ENCODE peak calls at places on chromosomes 4 and X, in eight cellular contexts. One of them, this sample, is unnamed.

GRCh38 chr4:65190780-65191179 is 479.5 kb downstream of the EPHA5 start:
- DNase-seq in lower leg skin: no peak
- DNase-seq in upper lobe of right lung: no peak
- DNase-seq in activated B cell treated with CpG ODN at 0.5 μM for 24 hours: no peak
- DNase-seq in cardiac fibroblast: no peak
- DNase-seq in psoas muscle: no peak
- DNase-seq in mesothelial cell of epicardium: no peak
- DNase-seq in heart left ventricle: no peak
- DNase-seq in this sample: no peak

GRCh38 chr4:42568610-42569207 is 88.2 kb downstream of the ATP8A1 start:
- DNase-seq in activated B cell treated with CpG ODN at 0.5 μM for 24 hours: no peak
- DNase-seq in upper lobe of right lung: no peak
- DNase-seq in mesothelial cell of epicardium: peak
- DNase-seq in lower leg skin: no peak
- DNase-seq in cardiac fibroblast: peak
- DNase-seq in psoas muscle: no peak
- DNase-seq in heart left ventricle: peak
- DNase-seq in this sample: peak

GRCh38 chr4:159685406-159686092 is 582.7 kb downstream of the RAPGEF2 start:
- DNase-seq in mesothelial cell of epicardium: no peak
- DNase-seq in lower leg skin: no peak
- DNase-seq in upper lobe of right lung: no peak
- DNase-seq in psoas muscle: no peak
- DNase-seq in activated B cell treated with CpG ODN at 0.5 μM for 24 hours: no peak
- DNase-seq in heart left ventricle: no peak
- DNase-seq in cardiac fibroblast: no peak
- DNase-seq in this sample: no peak

GRCh38 chrX:10004832-10005475 is 37.8 kb downstream of the CLDN34 start:
- DNase-seq in upper lobe of right lung: no peak
- DNase-seq in cardiac fibroblast: no peak
- DNase-seq in activated B cell treated with CpG ODN at 0.5 μM for 24 hours: no peak
- DNase-seq in mesothelial cell of epicardium: no peak
- DNase-seq in psoas muscle: no peak
- DNase-seq in heart left ventricle: no peak
- DNase-seq in lower leg skin: no peak
- DNase-seq in this sample: no peak

GRCh38 chrX:139783959-139784358 is 76.0 kb upstream of the MCF2 start:
- DNase-seq in lower leg skin: no peak
- DNase-seq in cardiac fibroblast: no peak
- DNase-seq in upper lobe of right lung: no peak
- DNase-seq in mesothelial cell of epicardium: no peak
- DNase-seq in activated B cell treated with CpG ODN at 0.5 μM for 24 hours: no peak
- DNase-seq in heart left ventricle: no peak
- DNase-seq in psoas muscle: no peak
- DNase-seq in this sample: no peak

GRCh38 chr4:87758278-87758677 is 41.1 kb upstream of the IBSP start:
- DNase-seq in cardiac fibroblast: peak
- DNase-seq in lower leg skin: no peak
- DNase-seq in psoas muscle: no peak
- DNase-seq in activated B cell treated with CpG ODN at 0.5 μM for 24 hours: no peak
- DNase-seq in upper lobe of right lung: no peak
- DNase-seq in heart left ventricle: no peak
- DNase-seq in mesothelial cell of epicardium: no peak
- DNase-seq in this sample: no peak

GRCh38 chrX:153312041-153312440 is 9.5 kb downstream of the PNMA6F start:
- DNase-seq in mesothelial cell of epicardium: no peak
- DNase-seq in psoas muscle: no peak
- DNase-seq in lower leg skin: no peak
- DNase-seq in activated B cell treated with CpG ODN at 0.5 μM for 24 hours: no peak
- DNase-seq in upper lobe of right lung: no peak
- DNase-seq in cardiac fibroblast: no peak
- DNase-seq in heart left ventricle: no peak
- DNase-seq in this sample: no peak

GRCh38 chrX:23127586-23127985 is 127.8 kb downstream of the DDX53 start:
- DNase-seq in psoas muscle: no peak
- DNase-seq in lower leg skin: no peak
- DNase-seq in cardiac fibroblast: no peak
- DNase-seq in upper lobe of right lung: no peak
- DNase-seq in heart left ventricle: no peak
- DNase-seq in mesothelial cell of epicardium: no peak
- DNase-seq in activated B cell treated with CpG ODN at 0.5 μM for 24 hours: no peak
- DNase-seq in this sample: no peak

GRCh38 chrX:96372313-96373046 is 312.2 kb upstream of the DIAPH2 start:
- DNase-seq in heart left ventricle: no peak
- DNase-seq in upper lobe of right lung: no peak
- DNase-seq in cardiac fibroblast: peak
- DNase-seq in psoas muscle: no peak
- DNase-seq in mesothelial cell of epicardium: no peak
- DNase-seq in activated B cell treated with CpG ODN at 0.5 μM for 24 hours: no peak
- DNase-seq in lower leg skin: no peak
- DNase-seq in this sample: no peak

GRCh38 chr4:68904786-68905185 is 46.8 kb downstream of the UGT2A3 start:
- DNase-seq in activated B cell treated with CpG ODN at 0.5 μM for 24 hours: no peak
- DNase-seq in mesothelial cell of epicardium: no peak
- DNase-seq in heart left ventricle: no peak
- DNase-seq in lower leg skin: no peak
- DNase-seq in cardiac fibroblast: no peak
- DNase-seq in upper lobe of right lung: no peak
- DNase-seq in psoas muscle: no peak
- DNase-seq in this sample: no peak

GRCh38 chr4:113733685-113734084 is 27.9 kb downstream of the CAMK2D start:
- DNase-seq in psoas muscle: no peak
- DNase-seq in heart left ventricle: no peak
- DNase-seq in upper lobe of right lung: no peak
- DNase-seq in lower leg skin: no peak
- DNase-seq in mesothelial cell of epicardium: no peak
- DNase-seq in activated B cell treated with CpG ODN at 0.5 μM for 24 hours: no peak
- DNase-seq in cardiac fibroblast: no peak
- DNase-seq in this sample: no peak

GRCh38 chr4:7044415-7044930 is 1.3 kb downstream of the TADA2B start:
- DNase-seq in mesothelial cell of epicardium: no peak
- DNase-seq in activated B cell treated with CpG ODN at 0.5 μM for 24 hours: no peak
- DNase-seq in lower leg skin: no peak
- DNase-seq in cardiac fibroblast: no peak
- DNase-seq in psoas muscle: no peak
- DNase-seq in heart left ventricle: no peak
- DNase-seq in upper lobe of right lung: no peak
- DNase-seq in this sample: no peak

GRCh38 chr4:73867783-73868182 is 1.4 kb upstream of the CXCL1 start:
- DNase-seq in upper lobe of right lung: no peak
- DNase-seq in mesothelial cell of epicardium: no peak
- DNase-seq in cardiac fibroblast: peak
- DNase-seq in heart left ventricle: no peak
- DNase-seq in psoas muscle: no peak
- DNase-seq in activated B cell treated with CpG ODN at 0.5 μM for 24 hours: no peak
- DNase-seq in lower leg skin: no peak
- DNase-seq in this sample: no peak

GRCh38 chrX:69189972-69190371 is 24.7 kb upstream of the PJA1 start:
- DNase-seq in heart left ventricle: peak
- DNase-seq in upper lobe of right lung: no peak
- DNase-seq in cardiac fibroblast: no peak
- DNase-seq in activated B cell treated with CpG ODN at 0.5 μM for 24 hours: no peak
- DNase-seq in lower leg skin: peak
- DNase-seq in psoas muscle: no peak
- DNase-seq in mesothelial cell of epicardium: no peak
- DNase-seq in this sample: no peak

GRCh38 chr4:13966241-13967195 is 339.0 kb upstream of the BOD1L1 start:
- DNase-seq in cardiac fibroblast: peak
- DNase-seq in heart left ventricle: no peak
- DNase-seq in psoas muscle: no peak
- DNase-seq in activated B cell treated with CpG ODN at 0.5 μM for 24 hours: no peak
- DNase-seq in lower leg skin: no peak
- DNase-seq in upper lobe of right lung: no peak
- DNase-seq in mesothelial cell of epicardium: no peak
- DNase-seq in this sample: no peak

DNA sequence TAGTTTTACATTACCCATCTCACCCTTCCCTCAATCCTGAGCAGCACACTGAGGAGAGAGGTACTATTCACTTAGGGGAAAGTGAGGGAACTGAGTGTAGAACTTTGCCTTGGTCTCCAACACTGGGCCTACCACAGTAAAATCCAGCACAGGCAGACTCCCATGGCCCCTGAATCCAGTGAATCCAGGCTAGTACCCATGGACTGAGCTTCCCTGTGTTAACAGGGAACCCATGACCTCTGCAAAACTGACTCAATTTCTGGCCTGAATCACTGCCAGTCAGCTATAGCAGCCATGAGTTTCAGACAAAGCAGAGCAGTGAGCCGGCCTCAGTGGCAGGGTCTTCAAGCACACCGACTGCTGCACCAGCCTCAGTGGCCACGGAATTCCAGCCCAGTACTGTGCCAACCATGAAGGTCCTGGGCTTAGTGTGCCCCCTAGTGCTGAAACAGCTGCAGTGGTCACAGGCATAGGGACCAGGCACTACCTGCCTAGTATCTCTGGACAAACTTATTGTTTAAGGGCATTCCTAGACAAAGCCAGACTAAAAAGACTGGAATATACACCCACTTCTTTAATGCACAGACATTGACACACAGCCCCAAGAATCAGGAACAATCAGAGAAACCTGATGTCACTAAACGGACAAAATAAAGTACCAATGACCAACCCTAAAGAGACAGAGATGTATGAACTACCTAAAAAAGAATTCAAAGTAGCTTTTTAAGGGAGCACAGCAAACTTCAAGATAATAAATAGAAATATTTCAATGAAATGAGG is 127.4 kb upstream of the RPL34 start:
- DNase-seq in psoas muscle: no peak
- DNase-seq in cardiac fibroblast: peak
- DNase-seq in mesothelial cell of epicardium: no peak
- DNase-seq in activated B cell treated with CpG ODN at 0.5 μM for 24 hours: no peak
- DNase-seq in lower leg skin: no peak
- DNase-seq in upper lobe of right lung: no peak
- DNase-seq in heart left ventricle: no peak
- DNase-seq in this sample: peak
- TF ChIP-seq CTCF in psoas muscle: no peak
- TF ChIP-seq CTCF in cardiac fibroblast: peak
- TF ChIP-seq CTCF in mesothelial cell of epicardium: peak
- TF ChIP-seq CTCF in activated B cell treated with CpG ODN at 0.5 μM for 24 hours: no peak
- TF ChIP-seq CTCF in lower leg skin: no peak
- TF ChIP-seq CTCF in upper lobe of right lung: peak
- TF ChIP-seq CTCF in heart left ventricle: no peak
- TF ChIP-seq CTCF in this sample: peak

GRCh38 chrX:50677789-50678188 is 136.2 kb downstream of the SHROOM4 start:
- DNase-seq in heart left ventricle: no peak
- DNase-seq in activated B cell treated with CpG ODN at 0.5 μM for 24 hours: no peak
- DNase-seq in upper lobe of right lung: no peak
- DNase-seq in mesothelial cell of epicardium: no peak
- DNase-seq in lower leg skin: no peak
- DNase-seq in cardiac fibroblast: peak
- DNase-seq in psoas muscle: no peak
- DNase-seq in this sample: no peak

GRCh38 chrX:50684871-50685270 is 129.1 kb downstream of the SHROOM4 start:
- DNase-seq in cardiac fibroblast: no peak
- DNase-seq in lower leg skin: no peak
- DNase-seq in upper lobe of right lung: no peak
- DNase-seq in activated B cell treated with CpG ODN at 0.5 μM for 24 hours: no peak
- DNase-seq in heart left ventricle: no peak
- DNase-seq in mesothelial cell of epicardium: no peak
- DNase-seq in psoas muscle: no peak
- DNase-seq in this sample: no peak

DNA sequence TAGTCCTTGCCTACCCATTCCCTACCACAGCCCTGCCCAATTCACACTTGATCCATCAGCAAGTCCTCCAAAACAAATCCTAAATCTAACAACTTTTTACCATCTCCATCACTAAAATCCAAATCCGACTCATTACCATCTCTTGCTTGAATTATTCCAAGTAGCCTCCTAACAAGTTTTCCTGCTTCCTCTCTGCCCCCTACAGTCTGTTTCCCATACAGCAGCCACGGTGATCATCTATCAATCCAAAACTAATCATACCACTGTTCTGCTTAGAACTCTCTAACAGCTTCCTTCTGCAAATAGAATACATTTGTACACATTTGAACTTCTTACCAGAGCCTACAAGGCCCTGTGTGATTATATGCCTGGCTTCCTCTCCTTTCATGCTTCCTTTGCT is 133.0 kb downstream of the SHROOM4 start:
- DNase-seq in lower leg skin: no peak
- DNase-seq in activated B cell treated with CpG ODN at 0.5 μM for 24 hours: no peak
- DNase-seq in psoas muscle: no peak
- DNase-seq in heart left ventricle: no peak
- DNase-seq in upper lobe of right lung: no peak
- DNase-seq in cardiac fibroblast: peak
- DNase-seq in mesothelial cell of epicardium: no peak
- DNase-seq in this sample: no peak
- TF ChIP-seq CTCF in lower leg skin: no peak
- TF ChIP-seq CTCF in activated B cell treated with CpG ODN at 0.5 μM for 24 hours: no peak
- TF ChIP-seq CTCF in psoas muscle: peak
- TF ChIP-seq CTCF in heart left ventricle: peak
- TF ChIP-seq CTCF in upper lobe of right lung: peak
- TF ChIP-seq CTCF in cardiac fibroblast: peak
- TF ChIP-seq CTCF in mesothelial cell of epicardium: peak
- TF ChIP-seq CTCF in this sample: no peak

DNA sequence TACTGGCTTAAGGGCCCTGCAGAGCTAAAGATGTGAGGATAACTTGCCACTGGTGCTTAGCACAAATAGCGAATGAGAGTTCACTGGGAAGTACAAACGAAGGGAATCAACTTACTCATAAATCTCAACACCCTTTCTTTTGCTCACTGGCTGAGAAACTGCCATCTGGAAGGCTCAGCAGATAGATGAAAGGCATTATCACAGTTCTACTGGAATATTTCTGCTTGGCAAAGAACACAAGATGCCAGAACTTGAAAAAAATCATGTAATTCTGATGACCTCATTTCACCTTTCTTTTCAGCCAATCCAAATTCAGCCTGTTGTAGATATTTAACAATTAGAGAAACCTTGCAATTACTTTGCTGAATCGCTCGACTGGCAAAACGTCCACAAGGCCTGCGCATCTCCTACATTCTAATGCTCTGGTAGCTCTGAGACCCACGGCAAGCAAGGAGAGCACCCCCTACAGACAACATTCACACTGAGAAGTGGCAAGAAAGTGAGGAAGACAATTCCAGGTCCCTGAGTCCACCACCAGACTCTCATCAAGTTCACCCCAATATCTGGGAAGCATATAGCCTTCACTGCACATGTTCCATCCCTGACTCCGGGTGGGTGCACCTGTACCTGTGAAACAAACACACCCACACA is 27.5 kb downstream of the TSPAN5 start:
- DNase-seq in mesothelial cell of epicardium: no peak
- DNase-seq in lower leg skin: no peak
- DNase-seq in psoas muscle: no peak
- DNase-seq in heart left ventricle: no peak
- DNase-seq in cardiac fibroblast: no peak
- DNase-seq in activated B cell treated with CpG ODN at 0.5 μM for 24 hours: no peak
- DNase-seq in upper lobe of right lung: no peak
- DNase-seq in this sample: no peak
- TF ChIP-seq CTCF in mesothelial cell of epicardium: no peak
- TF ChIP-seq CTCF in lower leg skin: no peak
- TF ChIP-seq CTCF in psoas muscle: no peak
- TF ChIP-seq CTCF in heart left ventricle: no peak
- TF ChIP-seq CTCF in cardiac fibroblast: no peak
- TF ChIP-seq CTCF in activated B cell treated with CpG ODN at 0.5 μM for 24 hours: no peak
- TF ChIP-seq CTCF in upper lobe of right lung: no peak
- TF ChIP-seq CTCF in this sample: no peak

DNA sequence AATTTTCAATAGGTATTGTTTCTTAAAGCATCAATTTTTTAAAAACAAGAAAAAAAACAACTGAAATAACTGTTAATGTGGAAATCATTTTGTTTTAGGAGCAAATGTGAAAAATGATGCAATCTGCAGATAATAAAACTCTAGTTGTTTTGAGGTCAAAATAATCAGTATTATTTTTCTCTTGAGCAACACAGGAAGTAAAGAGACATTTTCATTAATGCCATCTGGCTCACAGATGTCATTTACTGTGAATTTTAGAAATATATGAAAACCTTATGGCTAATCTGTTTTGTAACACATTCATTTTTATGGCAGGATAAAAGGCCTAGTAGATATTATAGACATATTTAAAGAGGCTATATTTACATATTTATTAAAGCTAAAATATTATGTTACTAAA is 141.6 kb downstream of the PCDH18 start:
- DNase-seq in lower leg skin: no peak
- DNase-seq in upper lobe of right lung: no peak
- DNase-seq in heart left ventricle: no peak
- DNase-seq in psoas muscle: no peak
- DNase-seq in activated B cell treated with CpG ODN at 0.5 μM for 24 hours: no peak
- DNase-seq in mesothelial cell of epicardium: no peak
- DNase-seq in cardiac fibroblast: peak
- DNase-seq in this sample: no peak
- TF ChIP-seq CTCF in lower leg skin: no peak
- TF ChIP-seq CTCF in upper lobe of right lung: no peak
- TF ChIP-seq CTCF in heart left ventricle: no peak
- TF ChIP-seq CTCF in psoas muscle: no peak
- TF ChIP-seq CTCF in activated B cell treated with CpG ODN at 0.5 μM for 24 hours: no peak
- TF ChIP-seq CTCF in mesothelial cell of epicardium: no peak
- TF ChIP-seq CTCF in cardiac fibroblast: no peak
- TF ChIP-seq CTCF in this sample: no peak